ENCODE peak calls at places on chromosomes 7 and 10, in seven cellular contexts. One of them, this sample, is unnamed.

GRCh38 chr7:24826662-24827020 is 69.4 kb upstream of the GSDME start:
- DNase-seq in mucosa of gallbladder: no peak
- DNase-seq in NCI-H1092: no peak
- DNase-seq in colonic mucosa: no peak
- DNase-seq in hippocampal formation: no peak
- DNase-seq in mucosa of descending colon: no peak
- DNase-seq in activated T-cell treated with anti-CD3 and anti-CD28 coated beads for 24 hours: no peak
- DNase-seq in this sample: no peak

GRCh38 chr7:143256325-143256724 is 6.9 kb upstream of the GSTK1 start:
- DNase-seq in mucosa of gallbladder: no peak
- DNase-seq in NCI-H1092: no peak
- DNase-seq in colonic mucosa: no peak
- DNase-seq in hippocampal formation: no peak
- DNase-seq in mucosa of descending colon: no peak
- DNase-seq in activated T-cell treated with anti-CD3 and anti-CD28 coated beads for 24 hours: no peak
- DNase-seq in this sample: no peak

GRCh38 chr7:116384936-116385635 is 114.5 kb upstream of the CAV2 start:
- DNase-seq in mucosa of gallbladder: no peak
- DNase-seq in NCI-H1092: no peak
- DNase-seq in colonic mucosa: no peak
- DNase-seq in hippocampal formation: no peak
- DNase-seq in mucosa of descending colon: no peak
- DNase-seq in activated T-cell treated with anti-CD3 and anti-CD28 coated beads for 24 hours: no peak
- DNase-seq in this sample: no peak

GRCh38 chr10:101444499-101444898 is 90.5 kb downstream of the BTRC start:
- DNase-seq in mucosa of gallbladder: no peak
- DNase-seq in NCI-H1092: no peak
- DNase-seq in colonic mucosa: no peak
- DNase-seq in hippocampal formation: no peak
- DNase-seq in mucosa of descending colon: no peak
- DNase-seq in activated T-cell treated with anti-CD3 and anti-CD28 coated beads for 24 hours: no peak
- DNase-seq in this sample: no peak

GRCh38 chr10:66307826-66308225 is 618.0 kb upstream of the LRRTM3 start:
- DNase-seq in mucosa of gallbladder: no peak
- DNase-seq in NCI-H1092: no peak
- DNase-seq in colonic mucosa: no peak
- DNase-seq in hippocampal formation: peak
- DNase-seq in mucosa of descending colon: no peak
- DNase-seq in activated T-cell treated with anti-CD3 and anti-CD28 coated beads for 24 hours: no peak
- DNase-seq in this sample: no peak

GRCh38 chr7:84191261-84191660 is 3.3 kb downstream of the SEMA3A start:
- DNase-seq in mucosa of gallbladder: no peak
- DNase-seq in NCI-H1092: no peak
- DNase-seq in colonic mucosa: no peak
- DNase-seq in hippocampal formation: no peak
- DNase-seq in mucosa of descending colon: no peak
- DNase-seq in activated T-cell treated with anti-CD3 and anti-CD28 coated beads for 24 hours: no peak
- DNase-seq in this sample: no peak

GRCh38 chr10:6018422-6018821 is 41.1 kb upstream of the IL15RA start:
- DNase-seq in mucosa of gallbladder: peak
- DNase-seq in NCI-H1092: no peak
- DNase-seq in colonic mucosa: peak
- DNase-seq in hippocampal formation: no peak
- DNase-seq in mucosa of descending colon: no peak
- DNase-seq in activated T-cell treated with anti-CD3 and anti-CD28 coated beads for 24 hours: no peak
- DNase-seq in this sample: no peak

GRCh38 chr10:131444286-131444685 is 132.8 kb upstream of the TCERG1L start:
- DNase-seq in mucosa of gallbladder: no peak
- DNase-seq in NCI-H1092: no peak
- DNase-seq in colonic mucosa: no peak
- DNase-seq in hippocampal formation: no peak
- DNase-seq in mucosa of descending colon: no peak
- DNase-seq in activated T-cell treated with anti-CD3 and anti-CD28 coated beads for 24 hours: no peak
- DNase-seq in this sample: no peak

GRCh38 chr10:29257106-29257783 is 31.6 kb upstream of the LYZL1 start:
- DNase-seq in mucosa of gallbladder: peak
- DNase-seq in NCI-H1092: no peak
- DNase-seq in colonic mucosa: no peak
- DNase-seq in hippocampal formation: no peak
- DNase-seq in mucosa of descending colon: peak
- DNase-seq in activated T-cell treated with anti-CD3 and anti-CD28 coated beads for 24 hours: no peak
- DNase-seq in this sample: no peak

GRCh38 chr10:97889461-97890265 is 40.0 kb downstream of the GOLGA7B start:
- DNase-seq in mucosa of gallbladder: no peak
- DNase-seq in NCI-H1092: no peak
- DNase-seq in colonic mucosa: no peak
- DNase-seq in hippocampal formation: no peak
- DNase-seq in mucosa of descending colon: no peak
- DNase-seq in activated T-cell treated with anti-CD3 and anti-CD28 coated beads for 24 hours: no peak
- DNase-seq in this sample: no peak

GRCh38 chr10:100847440-100847839 is 65.3 kb upstream of the SLF2 start:
- DNase-seq in mucosa of gallbladder: no peak
- DNase-seq in NCI-H1092: no peak
- DNase-seq in colonic mucosa: no peak
- DNase-seq in hippocampal formation: no peak
- DNase-seq in mucosa of descending colon: no peak
- DNase-seq in activated T-cell treated with anti-CD3 and anti-CD28 coated beads for 24 hours: peak
- DNase-seq in this sample: no peak

GRCh38 chr10:3395487-3395886 is 222.9 kb upstream of the PITRM1 start:
- DNase-seq in mucosa of gallbladder: no peak
- DNase-seq in NCI-H1092: peak
- DNase-seq in colonic mucosa: no peak
- DNase-seq in hippocampal formation: no peak
- DNase-seq in mucosa of descending colon: no peak
- DNase-seq in activated T-cell treated with anti-CD3 and anti-CD28 coated beads for 24 hours: no peak
- DNase-seq in this sample: no peak

GRCh38 chr10:32958992-32959703 is 1.1 kb upstream of the ITGB1 start:
- DNase-seq in mucosa of gallbladder: no peak
- DNase-seq in NCI-H1092: peak
- DNase-seq in colonic mucosa: no peak
- DNase-seq in hippocampal formation: no peak
- DNase-seq in mucosa of descending colon: no peak
- DNase-seq in activated T-cell treated with anti-CD3 and anti-CD28 coated beads for 24 hours: no peak
- DNase-seq in this sample: peak

GRCh38 chr7:42197391-42197790 is 39.6 kb downstream of the GLI3 start:
- DNase-seq in mucosa of gallbladder: no peak
- DNase-seq in NCI-H1092: no peak
- DNase-seq in colonic mucosa: no peak
- DNase-seq in hippocampal formation: no peak
- DNase-seq in mucosa of descending colon: no peak
- DNase-seq in activated T-cell treated with anti-CD3 and anti-CD28 coated beads for 24 hours: no peak
- DNase-seq in this sample: no peak

GRCh38 chr7:107505997-107506682 is 36.3 kb downstream of the GPR22 start:
- DNase-seq in mucosa of gallbladder: peak
- DNase-seq in NCI-H1092: peak
- DNase-seq in colonic mucosa: peak
- DNase-seq in hippocampal formation: no peak
- DNase-seq in mucosa of descending colon: no peak
- DNase-seq in activated T-cell treated with anti-CD3 and anti-CD28 coated beads for 24 hours: no peak
- DNase-seq in this sample: no peak

GRCh38 chr10:31136951-31137885 is 105.6 kb upstream of the ZNF438 start:
- DNase-seq in mucosa of gallbladder: no peak
- DNase-seq in NCI-H1092: no peak
- DNase-seq in colonic mucosa: no peak
- DNase-seq in hippocampal formation: no peak
- DNase-seq in mucosa of descending colon: no peak
- DNase-seq in activated T-cell treated with anti-CD3 and anti-CD28 coated beads for 24 hours: no peak
- DNase-seq in this sample: no peak

GRCh38 chr7:41045556-41046123 is 657.2 kb downstream of the INHBA start:
- DNase-seq in mucosa of gallbladder: peak
- DNase-seq in NCI-H1092: peak
- DNase-seq in colonic mucosa: peak
- DNase-seq in hippocampal formation: no peak
- DNase-seq in mucosa of descending colon: no peak
- DNase-seq in activated T-cell treated with anti-CD3 and anti-CD28 coated beads for 24 hours: no peak
- DNase-seq in this sample: no peak

GRCh38 chr7:79341902-79342301 is 111.6 kb downstream of the MAGI2 start:
- DNase-seq in mucosa of gallbladder: no peak
- DNase-seq in NCI-H1092: no peak
- DNase-seq in colonic mucosa: no peak
- DNase-seq in hippocampal formation: no peak
- DNase-seq in mucosa of descending colon: no peak
- DNase-seq in activated T-cell treated with anti-CD3 and anti-CD28 coated beads for 24 hours: no peak
- DNase-seq in this sample: no peak

GRCh38 chr7:26197153-26198115 is 3.1 kb downstream of the HNRNPA2B1 start:
- DNase-seq in mucosa of gallbladder: no peak
- DNase-seq in NCI-H1092: no peak
- DNase-seq in colonic mucosa: no peak
- DNase-seq in hippocampal formation: no peak
- DNase-seq in mucosa of descending colon: no peak
- DNase-seq in activated T-cell treated with anti-CD3 and anti-CD28 coated beads for 24 hours: no peak
- DNase-seq in this sample: no peak

GRCh38 chr10:121288864-121289659 is 309.2 kb downstream of the FGFR2 start:
- DNase-seq in mucosa of gallbladder: no peak
- DNase-seq in NCI-H1092: no peak
- DNase-seq in colonic mucosa: no peak
- DNase-seq in hippocampal formation: no peak
- DNase-seq in mucosa of descending colon: no peak
- DNase-seq in activated T-cell treated with anti-CD3 and anti-CD28 coated beads for 24 hours: no peak
- DNase-seq in this sample: no peak

GRCh38 chr10:118341678-118342637 is at the start of gene FAM204A:
- DNase-seq in mucosa of gallbladder: peak
- DNase-seq in NCI-H1092: peak
- DNase-seq in colonic mucosa: peak
- DNase-seq in hippocampal formation: peak
- DNase-seq in mucosa of descending colon: peak
- DNase-seq in activated T-cell treated with anti-CD3 and anti-CD28 coated beads for 24 hours: peak
- DNase-seq in this sample: peak

GRCh38 chr10:50310560-50311174 is 59.4 kb upstream of the ASAH2 start:
- DNase-seq in mucosa of gallbladder: no peak
- DNase-seq in NCI-H1092: no peak
- DNase-seq in colonic mucosa: peak
- DNase-seq in hippocampal formation: no peak
- DNase-seq in mucosa of descending colon: no peak
- DNase-seq in activated T-cell treated with anti-CD3 and anti-CD28 coated beads for 24 hours: no peak
- DNase-seq in this sample: no peak

GRCh38 chr10:1968257-1969025 is 231.1 kb upstream of the ADARB2 start:
- DNase-seq in mucosa of gallbladder: no peak
- DNase-seq in NCI-H1092: no peak
- DNase-seq in colonic mucosa: no peak
- DNase-seq in hippocampal formation: no peak
- DNase-seq in mucosa of descending colon: no peak
- DNase-seq in activated T-cell treated with anti-CD3 and anti-CD28 coated beads for 24 hours: no peak
- DNase-seq in this sample: no peak